ENCODE peak calls at places on chromosome 14, in six cellular contexts. E, F, I, R, O and M are unnamed samples.

GRCh38 chr14:65840786-65841185 is 428.3 kb downstream of the FUT8 start:
- DNase-seq in F (no peak), I (no peak), R (no peak), E (no peak), O (no peak), M (no peak)

GRCh38 chr14:34190746-34191145 is 239.9 kb upstream of the EGLN3 start:
- DNase-seq in R (no peak), F (no peak), O (no peak), E (no peak), I (no peak), M (no peak)

GRCh38 chr14:91284146-91284790 is 39.8 kb upstream of the GPR68 start:
- DNase-seq in R (no peak), I (no peak), F (no peak), E (no peak), O (no peak), M (no peak)

GRCh38 chr14:104420990-104421389 is 158.6 kb upstream of the C14orf180 start:
- DNase-seq in E (no peak), R (no peak), F (no peak), I (no peak), O (no peak), M (no peak)

GRCh38 chr14:95218472-95219193 is 61.3 kb upstream of the DICER1 start:
- DNase-seq in O (no peak), E (no peak), I (peak), R (no peak), F (no peak), M (no peak)

GRCh38 chr14:90630407-90630806 is 185.8 kb downstream of the TTC7B start:
- DNase-seq in I (no peak), R (no peak), F (no peak), E (no peak), O (no peak), M (no peak)

GRCh38 chr14:105894125-105894977 is 368.0 kb downstream of the TMEM121 start:
- DNase-seq in I (no peak), O (peak), R (no peak), E (no peak), F (no peak), M (no peak)

GRCh38 chr14:21528381-21529348 is 2.5 kb upstream of the SALL2 start:
- DNase-seq in R (peak), F (no peak), O (peak), I (no peak), E (no peak), M (no peak)

GRCh38 chr14:36260970-36261640 is 59.3 kb downstream of the MBIP start:
- DNase-seq in F (no peak), O (peak), I (no peak), R (no peak), E (no peak), M (no peak)

GRCh38 chr14:71193663-71194062 is 286.4 kb downstream of the PCNX1 start:
- DNase-seq in R (no peak), E (no peak), I (no peak), O (no peak), F (no peak), M (no peak)

GRCh38 chr14:64423987-64424386 is 35.8 kb downstream of the MTHFD1 start:
- DNase-seq in F (no peak), O (no peak), R (no peak), E (no peak), I (no peak), M (no peak)

GRCh38 chr14:63564318-63564717 is 21.1 kb upstream of the PPP2R5E start:
- DNase-seq in E (no peak), F (no peak), I (no peak), R (no peak), O (no peak), M (no peak)

GRCh38 chr14:31835049-31835448 is 242.1 kb upstream of the ARHGAP5 start:
- DNase-seq in E (no peak), O (no peak), I (no peak), F (no peak), R (no peak), M (no peak)

GRCh38 chr14:31829256-31829923 is 247.7 kb upstream of the ARHGAP5 start:
- DNase-seq in R (no peak), F (no peak), I (no peak), O (peak), E (no peak), M (no peak)

GRCh38 chr14:31837056-31837455 is 240.0 kb upstream of the ARHGAP5 start:
- DNase-seq in F (no peak), R (no peak), E (no peak), O (no peak), I (no peak), M (no peak)

GRCh38 chr14:31834616-31835015 is 242.5 kb upstream of the ARHGAP5 start:
- DNase-seq in O (no peak), I (no peak), R (peak), F (no peak), E (no peak), M (no peak)
- TF ChIP-seq TAF1 in O (no peak), I (no peak), R (no peak), F (no peak), E (no peak), M (no peak)

GRCh38 chr14:25048170-25049126 is 1.5 kb downstream of the STXBP6 start:
- DNase-seq in E (no peak), F (no peak), O (peak), R (no peak), I (no peak), M (no peak)
- TF ChIP-seq TAF1 in E (no peak), F (no peak), O (no peak), R (no peak), I (no peak), M (no peak)

DNA sequence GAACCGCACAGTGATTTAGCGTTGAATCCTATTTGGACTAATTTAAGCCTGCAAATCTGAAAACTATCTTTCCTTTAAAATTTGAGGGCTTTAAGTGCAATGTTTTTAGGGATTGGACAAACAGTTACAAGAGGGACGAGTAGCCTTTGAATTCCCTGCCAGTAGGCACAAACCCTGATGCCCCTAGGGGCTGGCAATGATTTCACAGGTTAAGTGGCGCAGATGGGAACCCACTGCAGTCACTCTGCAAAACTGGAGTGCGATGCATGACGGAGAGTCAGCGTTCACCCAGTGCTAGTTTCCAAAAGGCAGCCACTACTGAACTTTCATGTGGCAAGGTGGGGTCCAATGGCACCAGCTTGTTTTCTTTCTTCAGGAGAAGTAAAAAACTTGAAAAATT is 99.4 kb upstream of the FRMD6 start:
- DNase-seq in I (no peak), E (no peak), O (no peak), R (no peak), F (no peak), M (no peak)
- TF ChIP-seq TAF1 in I (no peak), E (no peak), O (no peak), R (no peak), F (no peak), M (no peak)

GRCh38 chr14:77221241-77221871 is 39.8 kb downstream of the TMEM63C start:
- DNase-seq in F (no peak), O (no peak), R (no peak), E (no peak), I (no peak), M (no peak)

GRCh38 chr14:77222546-77223225 is 41.1 kb downstream of the TMEM63C start:
- DNase-seq in O (no peak), E (no peak), I (no peak), F (no peak), R (no peak), M (no peak)

GRCh38 chr14:77217551-77217950 is 36.0 kb downstream of the TMEM63C start:
- DNase-seq in E (no peak), F (no peak), I (no peak), R (no peak), O (no peak), M (no peak)

GRCh38 chr14:77220246-77221017 is 38.8 kb downstream of the TMEM63C start:
- DNase-seq in O (peak), I (no peak), R (no peak), E (no peak), F (no peak), M (no peak)

DNA sequence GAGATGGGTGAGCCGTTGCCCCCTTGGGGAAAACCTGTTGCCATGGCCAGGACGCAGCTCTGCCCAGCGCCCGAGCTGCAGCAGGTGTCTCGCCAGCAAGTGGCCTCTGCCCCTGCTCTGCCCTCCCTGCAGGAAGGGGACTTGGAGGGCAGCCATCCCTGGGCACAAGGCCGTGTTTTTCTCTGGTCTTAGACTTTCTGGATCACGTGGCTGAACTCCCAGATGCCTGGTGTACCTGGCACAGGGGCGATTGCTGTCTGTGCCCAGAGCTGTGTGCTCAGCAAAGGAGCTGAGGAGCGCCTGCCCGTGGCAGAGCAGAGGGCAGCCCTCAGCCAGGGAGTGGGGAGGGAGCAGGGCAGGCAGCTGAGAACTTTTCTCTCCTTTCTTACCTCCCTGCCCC is 38.0 kb downstream of the TMEM63C start:
- DNase-seq in F (no peak), I (no peak), R (no peak), O (no peak), E (no peak), M (no peak)
- TF ChIP-seq TAF1 in F (no peak), I (no peak), R (no peak), O (no peak), E (no peak), M (no peak)